ENCODE peak calls at places on chromosome X, in seven cellular contexts. X, F, G, K, Q, E and I are unnamed samples.

GRCh38 chrX:120840826-120841225 is 34.8 kb downstream of the CT47B1 start:
- DNase-seq in K (no peak), E (no peak), Q (no peak), X (peak), F (no peak), G (no peak), I (no peak)

GRCh38 chrX:55841962-55842752 is 124.6 kb downstream of the RRAGB start:
- DNase-seq in F (no peak), X (no peak), E (no peak), K (no peak), G (no peak), Q (no peak), I (no peak)

GRCh38 chrX:46381630-46382029 is 163.6 kb downstream of the ZNF674 start:
- DNase-seq in G (no peak), X (no peak), K (peak), E (no peak), F (peak), Q (no peak), I (peak)

GRCh38 chrX:154490021-154490413 is 412 bp downstream of the SLC10A3 start:
- DNase-seq in K (no peak), X (no peak), E (peak), F (peak), G (peak), Q (no peak), I (peak)

GRCh38 chrX:119755981-119756533 is 2.3 kb upstream of the SOWAHD start:
- DNase-seq in F (peak), K (no peak), Q (no peak), E (peak), X (no peak), G (no peak), I (no peak)

GRCh38 chrX:98956014-98956413 is 1454.1 kb downstream of the PCDH19 start:
- DNase-seq in E (no peak), K (peak), G (no peak), Q (no peak), X (no peak), F (no peak), I (no peak)

GRCh38 chrX:10175317-10175871 is 18.6 kb downstream of the CLCN4 start:
- DNase-seq in F (peak), E (no peak), K (no peak), Q (no peak), X (peak), G (no peak), I (no peak)

GRCh38 chrX:107654778-107655761 is 26.8 kb downstream of the PRPS1 start:
- DNase-seq in E (peak), G (peak), K (peak), F (peak), X (peak), Q (peak), I (peak)

GRCh38 chrX:7102119-7102518 is 45.4 kb upstream of the STS start:
- DNase-seq in K (no peak), F (no peak), X (no peak), Q (no peak), E (no peak), G (no peak), I (no peak)

GRCh38 chrX:153924149-153924861 is 1.8 kb downstream of the ARHGAP4 start:
- DNase-seq in G (no peak), F (peak), Q (no peak), E (peak), X (no peak), K (peak), I (peak)

GRCh38 chrX:141839856-141840255 is 1.7 kb downstream of the MAGEC3 start:
- DNase-seq in F (no peak), K (no peak), Q (no peak), G (no peak), E (no peak), X (no peak), I (no peak)

GRCh38 chrX:78124304-78124703 is 15.1 kb downstream of the TAF9B start:
- DNase-seq in F (no peak), E (no peak), Q (no peak), X (no peak), G (no peak), K (no peak), I (no peak)

GRCh38 chrX:118066867-118067515 is 49.6 kb downstream of the KLHL13 start:
- DNase-seq in E (no peak), X (no peak), F (no peak), K (no peak), G (no peak), Q (no peak), I (no peak)

GRCh38 chrX:1673337-1673736 is 58.5 kb downstream of the ASMT start:
- DNase-seq in G (no peak), X (no peak), F (no peak), Q (no peak), E (peak), K (peak), I (peak)

GRCh38 chrX:41275661-41276609 is 58.0 kb upstream of the DDX3X start:
- DNase-seq in X (no peak), G (peak), K (peak), Q (peak), F (peak), E (peak), I (peak)

GRCh38 chrX:71493111-71493613 is 39.7 kb upstream of the OGT start:
- DNase-seq in E (no peak), F (no peak), K (no peak), X (no peak), Q (no peak), G (no peak), I (peak)

GRCh38 chrX:71487814-71488213 is 45.1 kb upstream of the OGT start:
- DNase-seq in G (no peak), X (no peak), Q (no peak), E (no peak), F (no peak), K (no peak), I (no peak)

GRCh38 chrX:71496476-71496875 is 36.4 kb upstream of the OGT start:
- DNase-seq in Q (no peak), G (no peak), E (no peak), K (no peak), F (no peak), X (no peak), I (no peak)

GRCh38 chrX:71489540-71489939 is 43.4 kb upstream of the OGT start:
- DNase-seq in Q (no peak), F (no peak), X (peak), K (no peak), G (no peak), E (no peak), I (no peak)

DNA sequence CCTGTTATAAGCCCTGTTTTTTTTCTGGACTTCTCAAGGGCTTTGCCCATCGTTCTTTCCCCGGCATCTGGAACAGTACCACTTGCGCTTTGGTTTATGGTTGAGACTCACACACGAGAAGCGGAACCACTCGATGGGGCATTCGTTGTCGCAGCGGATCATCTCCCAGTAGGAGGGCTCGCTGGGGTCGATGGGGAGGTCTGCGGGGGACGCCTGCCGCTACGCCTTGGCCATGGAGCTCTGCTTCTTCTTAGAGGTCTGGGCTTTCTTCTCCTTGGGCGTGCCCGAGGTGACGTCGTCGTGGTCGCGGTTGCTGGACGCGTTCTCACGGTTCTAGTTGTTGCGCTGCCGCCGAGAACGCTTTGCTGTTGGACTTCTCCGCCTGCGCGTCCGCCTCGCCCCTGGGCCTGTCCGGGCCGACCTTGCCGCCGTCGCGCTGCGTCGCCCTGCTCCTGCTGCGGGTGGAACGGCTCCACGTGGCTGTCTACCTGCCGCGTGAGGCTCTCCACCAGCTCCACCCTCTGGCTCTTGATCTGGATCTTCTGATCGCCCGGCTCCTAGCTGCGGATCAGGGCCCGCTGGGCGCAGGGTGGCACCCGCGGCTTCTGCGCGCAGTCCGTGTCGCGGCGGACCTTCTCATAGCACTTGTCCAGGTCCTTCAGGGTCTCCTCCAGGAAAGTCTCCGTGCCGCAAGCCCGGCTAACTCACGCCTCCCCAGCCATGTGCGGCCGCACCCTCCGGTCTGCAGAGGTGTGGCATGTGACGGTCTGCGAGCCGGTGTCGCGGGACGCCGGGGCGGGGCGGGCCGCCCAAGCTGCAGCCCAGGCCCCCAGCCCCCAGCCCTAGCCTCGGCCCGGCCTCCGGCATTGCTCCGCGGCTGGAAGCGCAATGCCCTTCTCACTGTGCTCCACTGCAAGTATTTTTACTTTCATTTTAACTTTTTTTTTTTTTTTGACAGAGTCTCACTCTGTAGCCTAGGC is 40.5 kb upstream of the OGT start:
- DNase-seq in E (peak), G (peak), X (no peak), F (peak), K (no peak), Q (peak), I (peak)
- H3K4me3 ChIP-seq in E (peak), G (peak), X (peak), F (peak), K (no peak), Q (peak), I (no peak)

DNA sequence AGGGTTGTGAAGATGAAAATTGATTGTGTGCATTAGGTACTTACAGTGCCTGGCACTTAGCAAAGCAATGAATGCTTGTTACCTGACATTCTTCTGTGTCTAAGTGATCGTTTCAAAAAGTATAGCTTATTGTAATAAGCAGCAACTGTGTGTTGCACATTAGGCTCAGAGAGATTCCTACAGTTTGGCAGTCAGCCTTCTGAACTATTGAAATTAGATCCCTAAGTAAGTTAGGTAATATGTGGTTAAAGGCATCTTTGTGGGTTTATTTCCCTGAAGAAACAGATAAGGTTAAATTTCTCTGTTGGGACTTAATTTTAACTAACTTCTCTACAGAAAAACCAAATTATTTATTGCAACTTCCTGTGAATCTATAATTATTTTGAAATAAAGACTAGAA is 93.4 kb downstream of the REPS2 start:
- DNase-seq in G (no peak), Q (no peak), K (no peak), F (peak), E (no peak), X (peak), I (no peak)
- H3K4me3 ChIP-seq in G (no peak), Q (no peak), K (no peak), F (no peak), E (no peak), X (no peak), I (no peak)

GRCh38 chrX:104118765-104119164 is 6.4 kb downstream of the ZCCHC18 start:
- DNase-seq in X (no peak), F (no peak), K (no peak), Q (no peak), E (no peak), G (no peak), I (no peak)

GRCh38 chrX:104108955-104109354 is 3.4 kb upstream of the ZCCHC18 start:
- DNase-seq in G (no peak), E (no peak), Q (no peak), K (no peak), X (no peak), F (no peak), I (no peak)

GRCh38 chrX:104117753-104118152 is 5.4 kb downstream of the ZCCHC18 start:
- DNase-seq in E (no peak), F (no peak), G (no peak), K (no peak), Q (no peak), X (no peak), I (no peak)

GRCh38 chrX:104112326-104112951 is at the start of gene ZCCHC18:
- DNase-seq in G (peak), X (no peak), Q (peak), E (peak), K (peak), F (peak), I (peak)

DNA sequence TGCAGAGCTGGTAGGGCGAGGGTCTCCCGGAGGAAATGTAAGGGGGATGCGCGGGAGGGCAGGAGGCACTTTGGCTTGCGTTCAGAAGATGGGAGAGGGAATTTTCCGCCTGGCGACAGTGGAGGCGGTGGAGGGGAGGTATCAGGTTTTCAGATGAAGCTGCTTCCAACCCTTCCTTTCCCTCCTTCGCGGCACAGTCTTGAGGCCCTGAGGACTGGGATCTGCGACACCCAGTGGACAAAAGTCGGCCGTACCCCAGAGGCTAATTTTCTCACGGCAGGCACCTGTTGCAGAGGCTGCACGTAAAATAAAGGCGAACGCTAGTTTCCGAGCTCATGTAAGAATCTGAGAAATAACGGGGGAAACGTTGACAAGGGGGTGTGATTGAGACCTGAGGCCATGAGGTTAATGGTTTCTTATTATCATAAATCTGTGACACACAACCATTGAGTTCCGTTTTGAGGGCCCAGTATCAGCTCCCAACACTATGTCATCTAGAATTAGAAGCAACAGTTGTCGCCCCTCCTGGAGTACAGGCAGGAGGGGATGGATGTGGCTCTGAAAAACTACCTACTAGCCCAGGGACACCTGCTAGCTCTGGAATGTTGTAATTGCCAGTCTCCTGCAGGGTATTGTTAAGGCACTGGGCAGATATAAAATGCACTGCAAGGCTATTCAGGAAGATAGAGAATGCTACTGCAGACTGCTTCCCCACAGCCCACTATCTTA is 1.1 kb downstream of the ZCCHC18 start:
- DNase-seq in Q (peak), F (peak), K (peak), X (no peak), G (peak), E (peak), I (peak)
- H3K4me3 ChIP-seq in Q (peak), F (peak), K (peak), X (peak), G (peak), E (peak), I (no peak)

DNA sequence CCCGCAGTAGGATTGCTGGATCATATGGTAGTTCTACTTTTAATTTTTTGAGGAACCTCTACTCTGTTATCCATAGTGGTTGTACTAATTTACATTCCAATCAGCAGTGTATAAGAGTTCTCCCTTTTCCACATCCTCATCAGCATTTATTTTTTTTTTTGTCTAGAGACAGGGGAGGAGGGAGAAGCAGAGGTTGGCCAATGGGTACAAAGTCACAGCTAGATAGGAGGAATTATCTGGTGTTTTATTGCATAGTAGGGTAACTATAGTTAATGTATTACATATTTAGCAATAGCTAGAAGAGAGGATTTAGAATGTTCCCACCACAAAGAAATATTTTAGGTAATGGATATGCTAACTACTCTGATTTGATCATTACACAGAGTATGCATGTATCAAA is 107.4 kb downstream of the TSPAN7 start:
- DNase-seq in G (no peak), Q (no peak), E (no peak), X (no peak), K (no peak), F (no peak), I (no peak)
- H3K4me3 ChIP-seq in G (no peak), Q (no peak), E (no peak), X (no peak), K (no peak), F (no peak), I (no peak)